ENCODE peak calls at places on chromosomes 13 and 19, in seven cellular contexts. R is adrenal gland; K is lung; I is CD8-positive, alpha-beta T cell; T is ovary; J is thyroid gland; V is pancreas. A is an unnamed sample.

GRCh38 chr19:51552996-51553725 is 17.9 kb upstream of the ZNF175 start:
- DNase-seq in V (peak; percentile 77), J (peak; percentile 52), I (no peak), T (peak; percentile 70), R (peak; percentile 58), K (no peak), A (peak; percentile 71)

GRCh38 chr19:45643927-45644771 is 5.0 kb upstream of the EML2 start:
- DNase-seq in K (no peak), T (no peak), V (no peak), J (no peak), R (no peak), I (no peak), A (no peak)

GRCh38 chr13:99796175-99796819 is 175.3 kb downstream of the ZIC5 start:
- DNase-seq in I (no peak), T (no peak), J (no peak), V (no peak), R (peak; percentile 27), K (no peak), A (no peak)

GRCh38 chr13:106630162-106630561 is 62.2 kb upstream of the ARGLU1 start:
- DNase-seq in I (no peak), J (no peak), T (no peak), R (no peak), K (no peak), V (no peak), A (no peak)

GRCh38 chr13:113116871-113117271 is 5.7 kb upstream of the F10 start:
- DNase-seq in K (no peak), I (no peak), T (no peak), R (peak; percentile 9), J (no peak), V (no peak), A (no peak)

GRCh38 chr13:22883262-22883840 is 297.4 kb upstream of the SGCG start:
- DNase-seq in V (no peak), J (no peak), I (no peak), K (no peak), R (no peak), T (no peak), A (no peak)

GRCh38 chr13:31968473-31968872 is 63.1 kb upstream of the FRY start:
- DNase-seq in K (peak; percentile 39), J (no peak), I (no peak), V (no peak), R (peak; percentile 27), T (no peak), A (peak; percentile 45)

GRCh38 chr13:110685305-110685704 is 20.6 kb downstream of the CARS2 start:
- DNase-seq in T (no peak), V (no peak), I (no peak), R (no peak), J (no peak), K (no peak), A (no peak)

GRCh38 chr13:98442391-98443230 is 134.3 kb downstream of the STK24 start:
- DNase-seq in V (no peak), T (no peak), I (no peak), J (no peak), R (no peak), K (no peak), A (no peak)

GRCh38 chr13:33109319-33109718 is 93.1 kb downstream of the KL start:
- DNase-seq in R (no peak), I (no peak), K (no peak), V (no peak), J (no peak), T (no peak), A (no peak)

GRCh38 chr19:55117636-55118391 is at the start of gene PPP1R12C:
- DNase-seq in J (peak; percentile 99), V (peak; percentile 98), T (peak; percentile 99), K (peak; percentile 98), I (peak; percentile 96), R (peak; percentile 99), A (peak; percentile 100)
- TF ChIP-seq CTCF in J (no peak), V (no peak), T (no peak), K (no peak), I (no peak), R (no peak), A (no peak)

GRCh38 chr13:83740622-83741021 is 141.7 kb downstream of the SLITRK1 start:
- DNase-seq in T (no peak), J (no peak), I (no peak), R (no peak), K (no peak), V (no peak), A (no peak)
- H3K4me1 ChIP-seq in T (no peaks in the 10 kb centered on the region), J (no peaks in the 10 kb centered on the region), I (no peaks in the 10 kb centered on the region), R (no peaks in the 10 kb centered on the region), K (no peaks in the 10 kb centered on the region), V (no peaks in the 10 kb centered on the region), A (no peaks in the 10 kb centered on the region)

GRCh38 chr13:114142640-114143490 is 10.4 kb upstream of the RASA3 start:
- DNase-seq in I (peak; percentile 89), K (no peak), V (peak; percentile 77), R (peak; percentile 42), J (no peak), T (peak; percentile 23), A (no peak)

GRCh38 chr13:114145256-114145655 is 12.8 kb upstream of the RASA3 start:
- DNase-seq in R (peak; percentile 8), I (no peak), K (no peak), V (no peak), T (no peak), J (no peak), A (no peak)

GRCh38 chr13:114145722-114146121 is 13.3 kb upstream of the RASA3 start:
- DNase-seq in R (peak; percentile 10), K (no peak), J (no peak), T (no peak), V (peak; percentile 41), I (no peak), A (peak; percentile 1)

GRCh38 chr13:114144606-114145244 is 12.3 kb upstream of the RASA3 start:
- DNase-seq in K (no peak), J (no peak), T (peak; percentile 13), V (no peak), I (peak; percentile 19), R (no peak), A (no peak)

GRCh38 chr13:114143806-114144605 is 11.6 kb upstream of the RASA3 start:
- DNase-seq in V (peak; percentile 55), J (no peak), R (no peak), K (no peak), T (peak; percentile 27), I (peak; percentile 75), A (peak; percentile 17)
- TF ChIP-seq CTCF in V (no peak), J (no peak), R (no peak), K (no peak), T (no peak), I (peak; percentile 30), A (no peak)

GRCh38 chr19:2044709-2045500 is 6.1 kb downstream of the MKNK2 start:
- DNase-seq in R (no peak), J (no peak), V (no peak), K (no peak), I (no peak), T (no peak), A (no peak)

GRCh38 chr19:2043864-2044708 is 7.0 kb downstream of the MKNK2 start:
- DNase-seq in V (peak; percentile 61), J (no peak), K (no peak), I (peak; percentile 47), T (peak; percentile 55), R (no peak), A (no peak)

GRCh38 chr19:2041686-2042484 is 9.2 kb downstream of the MKNK2 start:
- DNase-seq in J (peak; percentile 96), K (peak; percentile 97), I (peak; percentile 99), V (peak; percentile 100), R (peak; percentile 99), T (peak; percentile 99), A (peak; percentile 99)

GRCh38 chr19:2042485-2043268 is 8.4 kb downstream of the MKNK2 start:
- DNase-seq in I (no peak), K (no peak), J (peak; percentile 63), T (peak; percentile 79), V (peak; percentile 74), R (no peak), A (no peak)

GRCh38 chr19:2043269-2043641 is 7.8 kb downstream of the MKNK2 start:
- DNase-seq in J (peak; percentile 26), K (no peak), R (no peak), V (peak; percentile 66), I (no peak), T (peak; percentile 55), A (no peak)
- H3K4me1 ChIP-seq in J (peaks cover 79% of the 10 kb centered on the region), K (peaks cover 15% of the 10 kb centered on the region), R (peaks cover 98% of the 10 kb centered on the region), V (peaks cover 72% of the 10 kb centered on the region), I (peaks cover 68% of the 10 kb centered on the region), T (peaks cover 21% of the 10 kb centered on the region), A (peaks cover 77% of the 10 kb centered on the region)

GRCh38 chr13:61954092-61954491 is 538.4 kb upstream of the PCDH20 start:
- DNase-seq in J (no peak), V (no peak), K (no peak), T (no peak), R (no peak), I (no peak), A (no peak)
- TF ChIP-seq CTCF in J (peak; percentile 69), V (no peak), K (no peak), T (no peak), R (peak; percentile 35), I (no peak), A (peak; percentile 36)

GRCh38 chr19:5116292-5116691 is 147.4 kb downstream of the KDM4B start:
- DNase-seq in R (no peak), J (no peak), T (no peak), I (no peak), K (no peak), V (no peak), A (no peak)
- H3K4me1 ChIP-seq in R (peaks cover 19% of the 10 kb centered on the region), J (no peaks in the 10 kb centered on the region), T (no peaks in the 10 kb centered on the region), I (peaks cover 7% of the 10 kb centered on the region), K (no peaks in the 10 kb centered on the region), V (peaks cover 28% of the 10 kb centered on the region), A (peaks cover 16% of the 10 kb centered on the region)

GRCh38 chr19:1252818-1253513 is 4.6 kb downstream of the MIDN start:
- DNase-seq in R (peak; percentile 98), J (peak; percentile 91), V (peak; percentile 90), I (peak; percentile 87), T (peak; percentile 91), K (peak; percentile 93), A (peak; percentile 96)
- TF ChIP-seq CTCF in R (peak; percentile 38), J (no peak), V (no peak), I (no peak), T (no peak), K (no peak), A (no peak)

GRCh38 chr19:42281175-42282035 is 12.4 kb downstream of the CIC start:
- DNase-seq in R (peak; percentile 76), V (peak; percentile 68), J (peak; percentile 51), T (peak; percentile 77), I (no peak), K (peak; percentile 48), A (peak; percentile 88)

GRCh38 chr19:42282036-42282762 is 13.1 kb downstream of the CIC start:
- DNase-seq in V (no peak), T (peak; percentile 65), K (no peak), R (no peak), I (no peak), J (no peak), A (peak; percentile 36)

GRCh38 chr19:42284066-42284501 is 15.0 kb downstream of the CIC start:
- DNase-seq in R (peak; percentile 83), J (peak; percentile 79), V (peak; percentile 91), K (peak; percentile 82), T (peak; percentile 90), I (peak; percentile 81), A (peak; percentile 87)

GRCh38 chr19:42283248-42284065 is 14.4 kb downstream of the CIC start:
- DNase-seq in I (peak; percentile 98), T (peak; percentile 98), J (peak; percentile 96), K (peak; percentile 95), V (peak; percentile 98), R (peak; percentile 97), A (peak; percentile 97)

GRCh38 chr19:42282810-42283247 is 13.8 kb downstream of the CIC start:
- DNase-seq in R (no peak), K (no peak), T (no peak), V (no peak), I (no peak), J (no peak), A (no peak)
- H3K4me1 ChIP-seq in R (peaks cover 70% of the 10 kb centered on the region), K (peaks cover 32% of the 10 kb centered on the region), T (peaks cover 35% of the 10 kb centered on the region), V (peaks cover 50% of the 10 kb centered on the region), I (peaks cover 48% of the 10 kb centered on the region), J (peaks cover 71% of the 10 kb centered on the region), A (peaks cover 81% of the 10 kb centered on the region)